ENCODE peak calls at places on chromosome 12, in four cellular contexts. L is effector memory CD4-positive, alpha-beta T cell; S is CD8-positive, alpha-beta T cell; Y is cardiac muscle cell. J is an unnamed sample. For H3K4me1, the result is how much of the 10 kb centered on the place peaks cover.

GRCh38 chr12:106107566-106107965 is 31.2 kb downstream of the NUAK1 start:
- DNase-seq in L (no peak), S (no peak), Y (no peak), J (no peak)

GRCh38 chr12:88339966-88340365 is 197.9 kb downstream of the TMTC3 start:
- DNase-seq in S (no peak), L (no peak), Y (no peak), J (no peak)

GRCh38 chr12:6183689-6184441 is 16.3 kb upstream of the CD9 start:
- DNase-seq in L (no peak), Y (no peak), S (no peak), J (no peak)

GRCh38 chr12:92403210-92404175 is 257.8 kb upstream of the BTG1 start:
- DNase-seq in S (peak), L (peak), Y (no peak), J (no peak)

GRCh38 chr12:109580684-109581333 is 7.2 kb downstream of the MVK start:
- DNase-seq in L (no peak), Y (no peak), S (no peak), J (no peak)

GRCh38 chr12:93773122-93773871 is 96.1 kb downstream of the CRADD start:
- DNase-seq in Y (no peak), L (peak), S (peak), J (no peak)

GRCh38 chr12:61290473-61290872 is 969.7 kb upstream of the USP15 start:
- DNase-seq in L (no peak), S (no peak), Y (no peak), J (no peak)

GRCh38 chr12:18798445-18799139 is 60.7 kb downstream of the CAPZA3 start:
- DNase-seq in L (no peak), S (no peak), Y (no peak), J (no peak)

GRCh38 chr12:68538722-68539614 is 71.7 kb upstream of the RAP1B start:
- DNase-seq in Y (no peak), S (peak), L (peak), J (peak)

GRCh38 chr12:84757978-84758377 is 154.6 kb downstream of the SLC6A15 start:
- DNase-seq in S (no peak), L (no peak), Y (no peak), J (no peak)

GRCh38 chr12:120649442-120650248 is 9.2 kb downstream of the CABP1 start:
- DNase-seq in S (no peak), Y (no peak), L (no peak), J (no peak)

GRCh38 chr12:123478762-123479161 is 20.8 kb downstream of the SNRNP35 start:
- DNase-seq in L (no peak), S (no peak), Y (no peak), J (peak)

GRCh38 chr12:132407525-132407924 is 78.1 kb upstream of the GALNT9 start:
- DNase-seq in Y (no peak), S (no peak), L (no peak), J (no peak)

GRCh38 chr12:6465467-6466183 is 4.9 kb downstream of the VAMP1 start:
- DNase-seq in L (peak), Y (peak), S (no peak), J (no peak)

GRCh38 chr12:3595721-3596120 is 104.7 kb downstream of the PRMT8 start:
- DNase-seq in L (no peak), S (no peak), Y (no peak), J (no peak)
- H3K4me3 ChIP-seq in L (no peak), S (no peak), Y (no peak), J (no peak)

GRCh38 chr12:11861864-11862600 is 208.7 kb upstream of the BCL2L14 start:
- DNase-seq in S (no peak), L (no peak), Y (no peak), J (no peak)

GRCh38 chr12:11861155-11861863 is 209.4 kb upstream of the BCL2L14 start:
- DNase-seq in Y (peak), S (no peak), L (no peak), J (no peak)

GRCh38 chr12:11856971-11857370 is 207.5 kb downstream of the ETV6 start:
- DNase-seq in L (no peak), S (no peak), Y (no peak), J (no peak)

GRCh38 chr12:11862794-11863193 is 207.9 kb upstream of the BCL2L14 start:
- DNase-seq in S (no peak), L (no peak), Y (no peak), J (no peak)

DNA sequence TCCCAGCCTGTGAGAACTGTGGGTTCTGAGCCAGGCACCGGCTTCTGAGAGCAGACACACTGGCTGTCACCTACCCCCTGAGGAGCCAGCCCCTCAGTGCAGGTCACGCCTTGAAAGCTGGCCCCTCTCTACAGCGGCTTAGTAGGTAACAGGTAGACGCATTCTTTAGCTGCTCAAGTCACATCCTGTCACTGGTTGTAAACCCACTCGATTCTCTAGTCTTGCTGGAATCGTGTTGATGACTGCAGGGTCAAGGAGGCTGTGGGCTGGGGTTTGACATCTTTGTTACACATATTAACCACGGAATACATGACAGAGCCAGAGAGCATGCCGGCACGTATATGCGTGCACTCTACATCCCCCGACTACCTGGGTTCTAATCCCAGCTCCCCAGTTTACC is 210.6 kb downstream of the ETV6 start:
- DNase-seq in L (no peak), S (no peak), Y (no peak), J (no peak)
- H3K4me1 ChIP-seq in L (under half), S (under half), Y (under half), J (under half)

GRCh38 chr12:23909559-23909958 is 39.9 kb downstream of the SOX5 start:
- DNase-seq in Y (no peak), S (no peak), L (no peak), J (no peak)
- H3K27ac ChIP-seq in Y (no peak), S (no peak), L (no peak), J (no peak)

GRCh38 chr12:54409267-54409666 is 9.8 kb downstream of the ITGA5 start:
- DNase-seq in Y (no peak), L (no peak), S (no peak), J (no peak)

GRCh38 chr12:54412348-54412747 is 6.7 kb downstream of the ITGA5 start:
- DNase-seq in S (peak), L (no peak), Y (no peak), J (no peak)

GRCh38 chr12:54413284-54414190 is 5.5 kb downstream of the ITGA5 start:
- DNase-seq in Y (no peak), L (peak), S (peak), J (no peak)

GRCh38 chr12:54412786-54413185 is 6.3 kb downstream of the ITGA5 start:
- DNase-seq in L (no peak), Y (no peak), S (peak), J (no peak)

DNA sequence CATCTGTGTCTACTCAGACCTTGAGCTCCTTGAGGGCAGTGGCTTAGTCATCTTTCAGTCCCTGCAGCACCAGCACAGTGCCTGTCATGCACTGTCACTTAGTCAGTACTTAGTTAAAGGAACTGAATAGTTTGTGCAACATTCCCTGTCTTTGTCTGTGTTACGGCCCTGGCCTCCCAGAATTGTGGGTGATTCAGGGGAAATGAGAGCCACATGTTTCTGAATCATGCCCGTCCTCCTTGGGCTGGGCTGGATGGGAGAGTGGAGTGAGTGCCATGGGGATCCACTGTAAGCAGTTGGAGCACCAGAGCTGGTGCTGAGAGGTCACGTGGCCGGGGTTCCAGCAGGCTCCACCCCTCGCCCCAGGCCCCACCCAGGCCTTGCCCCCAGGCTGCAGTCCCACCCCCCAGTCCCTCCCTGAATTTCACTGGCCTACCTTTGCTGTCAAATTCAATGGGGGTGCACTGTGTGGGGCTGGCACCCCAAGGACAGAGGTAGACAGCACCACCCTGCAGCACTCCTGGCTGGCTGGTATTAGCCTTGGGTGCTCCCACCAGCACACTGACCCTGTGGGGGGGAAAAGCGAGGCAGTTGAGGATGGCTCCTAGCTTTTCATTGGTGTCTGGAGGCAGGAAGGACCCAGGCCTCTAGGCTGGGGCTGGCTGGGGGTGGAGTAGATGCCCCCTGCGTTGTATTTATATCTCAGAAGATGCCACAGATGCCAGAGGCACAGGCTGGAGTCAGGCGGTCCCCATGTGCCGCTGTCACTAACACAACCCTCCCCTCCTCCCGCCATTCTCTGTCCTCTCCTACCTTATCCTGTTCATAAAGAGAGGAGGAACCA is 7.4 kb downstream of the ITGA5 start:
- DNase-seq in L (peak), S (peak), Y (no peak), J (no peak)
- H3K4me3 ChIP-seq in L (peak), S (peak), Y (no peak), J (peak)

J was measured in thoracic aorta.